ENCODE peak calls at places on chromosome 10, in seven cellular contexts. One of them, this sample, is unnamed.

GRCh38 chr10:58531084-58531695 is 18.5 kb downstream of the BICC1 start:
- DNase-seq in HS-27A: no peak
- DNase-seq in stimulated activated naive CD4-positive, alpha-beta T cell: no peak
- DNase-seq in Calu3: peak; percentile 90
- DNase-seq in activated CD4-positive, alpha-beta T cell treated with anti-CD3 and anti-CD28 coated beads for 24 hours: peak; percentile 27
- DNase-seq in stimulated activated CD8-positive, alpha-beta memory T cell treated with anti-CD3 and anti-CD28 coated beads, Interleukin-4, amount 100 ng/mL, for 48 hours: peak; percentile 74
- DNase-seq in H9: peak; percentile 71
- DNase-seq in this sample: peak; percentile 22

GRCh38 chr10:31977440-31978157 is 49.0 kb upstream of the ARHGAP12 start:
- DNase-seq in HS-27A: no peak
- DNase-seq in stimulated activated CD8-positive, alpha-beta memory T cell treated with anti-CD3 and anti-CD28 coated beads, Interleukin-4, amount 100 ng/mL, for 48 hours: no peak
- DNase-seq in H9: no peak
- DNase-seq in Calu3: no peak
- DNase-seq in stimulated activated naive CD4-positive, alpha-beta T cell: no peak
- DNase-seq in activated CD4-positive, alpha-beta T cell treated with anti-CD3 and anti-CD28 coated beads for 24 hours: no peak
- DNase-seq in this sample: no peak

GRCh38 chr10:132707776-132708171 is 78.2 kb downstream of the NKX6-2 start:
- DNase-seq in HS-27A: no peak
- DNase-seq in activated CD4-positive, alpha-beta T cell treated with anti-CD3 and anti-CD28 coated beads for 24 hours: no peak
- DNase-seq in stimulated activated naive CD4-positive, alpha-beta T cell: no peak
- DNase-seq in stimulated activated CD8-positive, alpha-beta memory T cell treated with anti-CD3 and anti-CD28 coated beads, Interleukin-4, amount 100 ng/mL, for 48 hours: no peak
- DNase-seq in H9: peak; percentile 16
- DNase-seq in Calu3: no peak
- DNase-seq in this sample: no peak

GRCh38 chr10:29702288-29703164 is 67.8 kb upstream of the SVIL start:
- DNase-seq in stimulated activated CD8-positive, alpha-beta memory T cell treated with anti-CD3 and anti-CD28 coated beads, Interleukin-4, amount 100 ng/mL, for 48 hours: no peak
- DNase-seq in H9: no peak
- DNase-seq in Calu3: no peak
- DNase-seq in activated CD4-positive, alpha-beta T cell treated with anti-CD3 and anti-CD28 coated beads for 24 hours: no peak
- DNase-seq in HS-27A: no peak
- DNase-seq in stimulated activated naive CD4-positive, alpha-beta T cell: peak; percentile 19
- DNase-seq in this sample: no peak

GRCh38 chr10:63573068-63573697 is 52.0 kb downstream of the REEP3 start:
- DNase-seq in H9: no peak
- DNase-seq in stimulated activated naive CD4-positive, alpha-beta T cell: no peak
- DNase-seq in HS-27A: no peak
- DNase-seq in stimulated activated CD8-positive, alpha-beta memory T cell treated with anti-CD3 and anti-CD28 coated beads, Interleukin-4, amount 100 ng/mL, for 48 hours: no peak
- DNase-seq in Calu3: no peak
- DNase-seq in activated CD4-positive, alpha-beta T cell treated with anti-CD3 and anti-CD28 coated beads for 24 hours: no peak
- DNase-seq in this sample: no peak

GRCh38 chr10:103470755-103471653 is 8.0 kb downstream of the CALHM3 start:
- DNase-seq in stimulated activated naive CD4-positive, alpha-beta T cell: peak; percentile 32
- DNase-seq in stimulated activated CD8-positive, alpha-beta memory T cell treated with anti-CD3 and anti-CD28 coated beads, Interleukin-4, amount 100 ng/mL, for 48 hours: peak; percentile 74
- DNase-seq in HS-27A: no peak
- DNase-seq in activated CD4-positive, alpha-beta T cell treated with anti-CD3 and anti-CD28 coated beads for 24 hours: no peak
- DNase-seq in Calu3: no peak
- DNase-seq in H9: peak; percentile 64
- DNase-seq in this sample: peak; percentile 22

GRCh38 chr10:49057481-49057880 is 57.8 kb downstream of the VSTM4 start:
- DNase-seq in stimulated activated naive CD4-positive, alpha-beta T cell: no peak
- DNase-seq in stimulated activated CD8-positive, alpha-beta memory T cell treated with anti-CD3 and anti-CD28 coated beads, Interleukin-4, amount 100 ng/mL, for 48 hours: no peak
- DNase-seq in H9: no peak
- DNase-seq in HS-27A: no peak
- DNase-seq in Calu3: no peak
- DNase-seq in activated CD4-positive, alpha-beta T cell treated with anti-CD3 and anti-CD28 coated beads for 24 hours: no peak
- DNase-seq in this sample: no peak

GRCh38 chr10:125415964-125416363 is 255.6 kb upstream of the CTBP2 start:
- DNase-seq in stimulated activated naive CD4-positive, alpha-beta T cell: no peak
- DNase-seq in Calu3: no peak
- DNase-seq in stimulated activated CD8-positive, alpha-beta memory T cell treated with anti-CD3 and anti-CD28 coated beads, Interleukin-4, amount 100 ng/mL, for 48 hours: no peak
- DNase-seq in activated CD4-positive, alpha-beta T cell treated with anti-CD3 and anti-CD28 coated beads for 24 hours: no peak
- DNase-seq in H9: no peak
- DNase-seq in HS-27A: no peak
- DNase-seq in this sample: no peak

GRCh38 chr10:101226506-101226887 is 2.8 kb downstream of the LBX1 start:
- DNase-seq in activated CD4-positive, alpha-beta T cell treated with anti-CD3 and anti-CD28 coated beads for 24 hours: no peak
- DNase-seq in HS-27A: no peak
- DNase-seq in stimulated activated naive CD4-positive, alpha-beta T cell: peak; percentile 14
- DNase-seq in H9: no peak
- DNase-seq in Calu3: no peak
- DNase-seq in stimulated activated CD8-positive, alpha-beta memory T cell treated with anti-CD3 and anti-CD28 coated beads, Interleukin-4, amount 100 ng/mL, for 48 hours: no peak
- DNase-seq in this sample: no peak

GRCh38 chr10:19212590-19212989 is 164.0 kb downstream of the MALRD1 start:
- DNase-seq in stimulated activated naive CD4-positive, alpha-beta T cell: no peak
- DNase-seq in activated CD4-positive, alpha-beta T cell treated with anti-CD3 and anti-CD28 coated beads for 24 hours: no peak
- DNase-seq in H9: no peak
- DNase-seq in Calu3: no peak
- DNase-seq in HS-27A: no peak
- DNase-seq in stimulated activated CD8-positive, alpha-beta memory T cell treated with anti-CD3 and anti-CD28 coated beads, Interleukin-4, amount 100 ng/mL, for 48 hours: no peak
- DNase-seq in this sample: no peak

GRCh38 chr10:3825862-3826351 is 40.9 kb upstream of the KLF6 start:
- DNase-seq in stimulated activated naive CD4-positive, alpha-beta T cell: no peak
- DNase-seq in H9: no peak
- DNase-seq in stimulated activated CD8-positive, alpha-beta memory T cell treated with anti-CD3 and anti-CD28 coated beads, Interleukin-4, amount 100 ng/mL, for 48 hours: no peak
- DNase-seq in activated CD4-positive, alpha-beta T cell treated with anti-CD3 and anti-CD28 coated beads for 24 hours: no peak
- DNase-seq in Calu3: no peak
- DNase-seq in HS-27A: no peak
- DNase-seq in this sample: no peak

GRCh38 chr10:128631801-128632241 is 505.6 kb upstream of the MKI67 start:
- DNase-seq in stimulated activated CD8-positive, alpha-beta memory T cell treated with anti-CD3 and anti-CD28 coated beads, Interleukin-4, amount 100 ng/mL, for 48 hours: no peak
- DNase-seq in stimulated activated naive CD4-positive, alpha-beta T cell: no peak
- DNase-seq in activated CD4-positive, alpha-beta T cell treated with anti-CD3 and anti-CD28 coated beads for 24 hours: no peak
- DNase-seq in HS-27A: no peak
- DNase-seq in H9: no peak
- DNase-seq in Calu3: no peak
- DNase-seq in this sample: no peak

GRCh38 chr10:132417957-132418441 is 21.0 kb downstream of the PWWP2B start:
- DNase-seq in stimulated activated naive CD4-positive, alpha-beta T cell: no peak
- DNase-seq in H9: no peak
- DNase-seq in activated CD4-positive, alpha-beta T cell treated with anti-CD3 and anti-CD28 coated beads for 24 hours: no peak
- DNase-seq in stimulated activated CD8-positive, alpha-beta memory T cell treated with anti-CD3 and anti-CD28 coated beads, Interleukin-4, amount 100 ng/mL, for 48 hours: no peak
- DNase-seq in HS-27A: no peak
- DNase-seq in Calu3: no peak
- DNase-seq in this sample: no peak

GRCh38 chr10:11159543-11160215 is 142.0 kb downstream of the CELF2 start:
- DNase-seq in Calu3: no peak
- DNase-seq in HS-27A: no peak
- DNase-seq in activated CD4-positive, alpha-beta T cell treated with anti-CD3 and anti-CD28 coated beads for 24 hours: no peak
- DNase-seq in stimulated activated naive CD4-positive, alpha-beta T cell: no peak
- DNase-seq in stimulated activated CD8-positive, alpha-beta memory T cell treated with anti-CD3 and anti-CD28 coated beads, Interleukin-4, amount 100 ng/mL, for 48 hours: no peak
- DNase-seq in H9: no peak
- DNase-seq in this sample: no peak

GRCh38 chr10:78179886-78180285 is 146.2 kb downstream of the RPS24 start:
- DNase-seq in stimulated activated naive CD4-positive, alpha-beta T cell: no peak
- DNase-seq in activated CD4-positive, alpha-beta T cell treated with anti-CD3 and anti-CD28 coated beads for 24 hours: no peak
- DNase-seq in H9: no peak
- DNase-seq in stimulated activated CD8-positive, alpha-beta memory T cell treated with anti-CD3 and anti-CD28 coated beads, Interleukin-4, amount 100 ng/mL, for 48 hours: no peak
- DNase-seq in HS-27A: no peak
- DNase-seq in Calu3: no peak
- DNase-seq in this sample: no peak

GRCh38 chr10:89163265-89163995 is 43.7 kb downstream of the CH25H start:
- DNase-seq in activated CD4-positive, alpha-beta T cell treated with anti-CD3 and anti-CD28 coated beads for 24 hours: peak; percentile 22
- DNase-seq in Calu3: no peak
- DNase-seq in H9: no peak
- DNase-seq in HS-27A: no peak
- DNase-seq in stimulated activated CD8-positive, alpha-beta memory T cell treated with anti-CD3 and anti-CD28 coated beads, Interleukin-4, amount 100 ng/mL, for 48 hours: peak; percentile 60
- DNase-seq in stimulated activated naive CD4-positive, alpha-beta T cell: peak; percentile 48
- DNase-seq in this sample: peak; percentile 37

GRCh38 chr10:121313119-121313858 is 285.0 kb downstream of the FGFR2 start:
- DNase-seq in HS-27A: no peak
- DNase-seq in stimulated activated CD8-positive, alpha-beta memory T cell treated with anti-CD3 and anti-CD28 coated beads, Interleukin-4, amount 100 ng/mL, for 48 hours: no peak
- DNase-seq in Calu3: no peak
- DNase-seq in H9: no peak
- DNase-seq in stimulated activated naive CD4-positive, alpha-beta T cell: no peak
- DNase-seq in activated CD4-positive, alpha-beta T cell treated with anti-CD3 and anti-CD28 coated beads for 24 hours: no peak
- DNase-seq in this sample: no peak

GRCh38 chr10:84308481-84309304 is 19.7 kb upstream of the CCSER2 start:
- DNase-seq in HS-27A: no peak
- DNase-seq in H9: no peak
- DNase-seq in stimulated activated CD8-positive, alpha-beta memory T cell treated with anti-CD3 and anti-CD28 coated beads, Interleukin-4, amount 100 ng/mL, for 48 hours: peak; percentile 64
- DNase-seq in activated CD4-positive, alpha-beta T cell treated with anti-CD3 and anti-CD28 coated beads for 24 hours: peak; percentile 40
- DNase-seq in stimulated activated naive CD4-positive, alpha-beta T cell: no peak
- DNase-seq in Calu3: peak; percentile 29
- DNase-seq in this sample: no peak

GRCh38 chr10:99593312-99593711 is 26.9 kb downstream of the SLC25A28 start:
- DNase-seq in activated CD4-positive, alpha-beta T cell treated with anti-CD3 and anti-CD28 coated beads for 24 hours: no peak
- DNase-seq in HS-27A: no peak
- DNase-seq in stimulated activated naive CD4-positive, alpha-beta T cell: no peak
- DNase-seq in H9: no peak
- DNase-seq in Calu3: peak; percentile 13
- DNase-seq in stimulated activated CD8-positive, alpha-beta memory T cell treated with anti-CD3 and anti-CD28 coated beads, Interleukin-4, amount 100 ng/mL, for 48 hours: no peak
- DNase-seq in this sample: no peak

GRCh38 chr10:120336910-120337540 is 120.0 kb upstream of the PLPP4 start:
- DNase-seq in stimulated activated naive CD4-positive, alpha-beta T cell: peak; percentile 38
- DNase-seq in Calu3: peak; percentile 53
- DNase-seq in H9: peak; percentile 67
- DNase-seq in HS-27A: no peak
- DNase-seq in stimulated activated CD8-positive, alpha-beta memory T cell treated with anti-CD3 and anti-CD28 coated beads, Interleukin-4, amount 100 ng/mL, for 48 hours: peak; percentile 79
- DNase-seq in activated CD4-positive, alpha-beta T cell treated with anti-CD3 and anti-CD28 coated beads for 24 hours: peak; percentile 52
- DNase-seq in this sample: peak; percentile 24

GRCh38 chr10:95755511-95756004 is 405 bp upstream of the ENTPD1 start:
- DNase-seq in stimulated activated CD8-positive, alpha-beta memory T cell treated with anti-CD3 and anti-CD28 coated beads, Interleukin-4, amount 100 ng/mL, for 48 hours: no peak
- DNase-seq in activated CD4-positive, alpha-beta T cell treated with anti-CD3 and anti-CD28 coated beads for 24 hours: no peak
- DNase-seq in Calu3: peak; percentile 15
- DNase-seq in stimulated activated naive CD4-positive, alpha-beta T cell: no peak
- DNase-seq in HS-27A: no peak
- DNase-seq in H9: peak; percentile 80
- DNase-seq in this sample: no peak

GRCh38 chr10:70296406-70296899 is 12.6 kb upstream of the NPFFR1 start:
- DNase-seq in Calu3: peak; percentile 29
- DNase-seq in stimulated activated naive CD4-positive, alpha-beta T cell: no peak
- DNase-seq in HS-27A: peak; percentile 31
- DNase-seq in H9: peak; percentile 43
- DNase-seq in stimulated activated CD8-positive, alpha-beta memory T cell treated with anti-CD3 and anti-CD28 coated beads, Interleukin-4, amount 100 ng/mL, for 48 hours: no peak
- DNase-seq in activated CD4-positive, alpha-beta T cell treated with anti-CD3 and anti-CD28 coated beads for 24 hours: no peak
- DNase-seq in this sample: no peak

GRCh38 chr10:92897916-92898315 is 49.6 kb downstream of the EXOC6 start:
- DNase-seq in H9: no peak
- DNase-seq in stimulated activated CD8-positive, alpha-beta memory T cell treated with anti-CD3 and anti-CD28 coated beads, Interleukin-4, amount 100 ng/mL, for 48 hours: no peak
- DNase-seq in activated CD4-positive, alpha-beta T cell treated with anti-CD3 and anti-CD28 coated beads for 24 hours: no peak
- DNase-seq in HS-27A: no peak
- DNase-seq in Calu3: no peak
- DNase-seq in stimulated activated naive CD4-positive, alpha-beta T cell: no peak
- DNase-seq in this sample: no peak

GRCh38 chr10:132469197-132469942 is 68.2 kb upstream of the INPP5A start:
- DNase-seq in stimulated activated naive CD4-positive, alpha-beta T cell: no peak
- DNase-seq in HS-27A: no peak
- DNase-seq in H9: no peak
- DNase-seq in activated CD4-positive, alpha-beta T cell treated with anti-CD3 and anti-CD28 coated beads for 24 hours: no peak
- DNase-seq in Calu3: no peak
- DNase-seq in stimulated activated CD8-positive, alpha-beta memory T cell treated with anti-CD3 and anti-CD28 coated beads, Interleukin-4, amount 100 ng/mL, for 48 hours: no peak
- DNase-seq in this sample: no peak

GRCh38 chr10:70509376-70509775 is 30.8 kb downstream of the PALD1 start:
- DNase-seq in Calu3: no peak
- DNase-seq in H9: no peak
- DNase-seq in HS-27A: no peak
- DNase-seq in stimulated activated CD8-positive, alpha-beta memory T cell treated with anti-CD3 and anti-CD28 coated beads, Interleukin-4, amount 100 ng/mL, for 48 hours: no peak
- DNase-seq in activated CD4-positive, alpha-beta T cell treated with anti-CD3 and anti-CD28 coated beads for 24 hours: no peak
- DNase-seq in stimulated activated naive CD4-positive, alpha-beta T cell: no peak
- DNase-seq in this sample: no peak

GRCh38 chr10:132848951-132849545 is 63.1 kb upstream of the NKX6-2 start:
- DNase-seq in HS-27A: no peak
- DNase-seq in activated CD4-positive, alpha-beta T cell treated with anti-CD3 and anti-CD28 coated beads for 24 hours: no peak
- DNase-seq in H9: peak; percentile 26
- DNase-seq in stimulated activated CD8-positive, alpha-beta memory T cell treated with anti-CD3 and anti-CD28 coated beads, Interleukin-4, amount 100 ng/mL, for 48 hours: no peak
- DNase-seq in stimulated activated naive CD4-positive, alpha-beta T cell: no peak
- DNase-seq in Calu3: no peak
- DNase-seq in this sample: no peak

GRCh38 chr10:71528371-71529202 is 131.9 kb downstream of the CDH23 start:
- DNase-seq in stimulated activated naive CD4-positive, alpha-beta T cell: no peak
- DNase-seq in activated CD4-positive, alpha-beta T cell treated with anti-CD3 and anti-CD28 coated beads for 24 hours: no peak
- DNase-seq in stimulated activated CD8-positive, alpha-beta memory T cell treated with anti-CD3 and anti-CD28 coated beads, Interleukin-4, amount 100 ng/mL, for 48 hours: no peak
- DNase-seq in H9: no peak
- DNase-seq in Calu3: no peak
- DNase-seq in HS-27A: no peak
- DNase-seq in this sample: no peak

GRCh38 chr10:108591417-108591816 is 1331.9 kb downstream of the XPNPEP1 start:
- DNase-seq in H9: no peak
- DNase-seq in HS-27A: no peak
- DNase-seq in activated CD4-positive, alpha-beta T cell treated with anti-CD3 and anti-CD28 coated beads for 24 hours: no peak
- DNase-seq in Calu3: no peak
- DNase-seq in stimulated activated naive CD4-positive, alpha-beta T cell: no peak
- DNase-seq in stimulated activated CD8-positive, alpha-beta memory T cell treated with anti-CD3 and anti-CD28 coated beads, Interleukin-4, amount 100 ng/mL, for 48 hours: no peak
- DNase-seq in this sample: no peak

GRCh38 chr10:7264313-7264741 is 146.5 kb downstream of the SFMBT2 start:
- DNase-seq in stimulated activated naive CD4-positive, alpha-beta T cell: no peak
- DNase-seq in Calu3: peak; percentile 31
- DNase-seq in HS-27A: no peak
- DNase-seq in H9: no peak
- DNase-seq in activated CD4-positive, alpha-beta T cell treated with anti-CD3 and anti-CD28 coated beads for 24 hours: no peak
- DNase-seq in stimulated activated CD8-positive, alpha-beta memory T cell treated with anti-CD3 and anti-CD28 coated beads, Interleukin-4, amount 100 ng/mL, for 48 hours: no peak
- DNase-seq in this sample: no peak

GRCh38 chr10:69319911-69320316 is 41.6 kb downstream of the HK1 start:
- DNase-seq in activated CD4-positive, alpha-beta T cell treated with anti-CD3 and anti-CD28 coated beads for 24 hours: no peak
- DNase-seq in HS-27A: no peak
- DNase-seq in stimulated activated CD8-positive, alpha-beta memory T cell treated with anti-CD3 and anti-CD28 coated beads, Interleukin-4, amount 100 ng/mL, for 48 hours: no peak
- DNase-seq in H9: no peak
- DNase-seq in Calu3: no peak
- DNase-seq in stimulated activated naive CD4-positive, alpha-beta T cell: no peak
- DNase-seq in this sample: no peak

GRCh38 chr10:113086282-113086681 is 136.2 kb downstream of the TCF7L2 start:
- DNase-seq in H9: no peak
- DNase-seq in activated CD4-positive, alpha-beta T cell treated with anti-CD3 and anti-CD28 coated beads for 24 hours: no peak
- DNase-seq in stimulated activated CD8-positive, alpha-beta memory T cell treated with anti-CD3 and anti-CD28 coated beads, Interleukin-4, amount 100 ng/mL, for 48 hours: no peak
- DNase-seq in Calu3: no peak
- DNase-seq in HS-27A: no peak
- DNase-seq in stimulated activated naive CD4-positive, alpha-beta T cell: no peak
- DNase-seq in this sample: no peak

GRCh38 chr10:97034301-97034700 is 151.5 kb downstream of the SLIT1 start:
- DNase-seq in Calu3: no peak
- DNase-seq in HS-27A: no peak
- DNase-seq in H9: no peak
- DNase-seq in stimulated activated CD8-positive, alpha-beta memory T cell treated with anti-CD3 and anti-CD28 coated beads, Interleukin-4, amount 100 ng/mL, for 48 hours: no peak
- DNase-seq in stimulated activated naive CD4-positive, alpha-beta T cell: no peak
- DNase-seq in activated CD4-positive, alpha-beta T cell treated with anti-CD3 and anti-CD28 coated beads for 24 hours: no peak
- DNase-seq in this sample: no peak

GRCh38 chr10:46048152-46048551 is 2.1 kb upstream of the MSMB start:
- DNase-seq in stimulated activated CD8-positive, alpha-beta memory T cell treated with anti-CD3 and anti-CD28 coated beads, Interleukin-4, amount 100 ng/mL, for 48 hours: no peak
- DNase-seq in stimulated activated naive CD4-positive, alpha-beta T cell: no peak
- DNase-seq in HS-27A: no peak
- DNase-seq in H9: no peak
- DNase-seq in Calu3: no peak
- DNase-seq in activated CD4-positive, alpha-beta T cell treated with anti-CD3 and anti-CD28 coated beads for 24 hours: no peak
- DNase-seq in this sample: no peak

GRCh38 chr10:111093741-111094380 is 17.0 kb downstream of the ADRA2A start:
- DNase-seq in Calu3: no peak
- DNase-seq in HS-27A: no peak
- DNase-seq in stimulated activated CD8-positive, alpha-beta memory T cell treated with anti-CD3 and anti-CD28 coated beads, Interleukin-4, amount 100 ng/mL, for 48 hours: no peak
- DNase-seq in activated CD4-positive, alpha-beta T cell treated with anti-CD3 and anti-CD28 coated beads for 24 hours: no peak
- DNase-seq in stimulated activated naive CD4-positive, alpha-beta T cell: no peak
- DNase-seq in H9: no peak
- DNase-seq in this sample: no peak

This sample was measured in naive thymus-derived CD4-positive, alpha-beta T cell.